ENCODE peak calls at places on chromosome 11, in ten cellular contexts. Z is CD8-positive, alpha-beta T cell; V is AG04449; T is AG04450; X is brain microvascular endothelial cell; K is dorsolateral prefrontal cortex; D is stomach; C is endodermal cell; J is WERI-Rb-1; O is lower leg skin. N is an unnamed sample.

GRCh38 chr11:65116370-65117205 is 913 bp downstream of the ZNHIT2 start:
- DNase-seq in Z (peak), V (no peak), T (peak), X (no peak), K (no peak), D (peak), C (peak), J (no peak), O (no peak), N (no peak)

GRCh38 chr11:71098776-71099175 is 153.6 kb downstream of the SHANK2 start:
- DNase-seq in Z (no peak), V (no peak), T (no peak), X (no peak), K (no peak), D (no peak), C (no peak), J (no peak), O (no peak), N (no peak)

GRCh38 chr11:96464695-96465307 is 75.0 kb downstream of the JRKL start:
- DNase-seq in Z (no peak), V (peak), T (peak), X (peak), K (no peak), D (no peak), C (no peak), J (no peak), O (no peak), N (peak)

GRCh38 chr11:63274776-63275175 is 31.4 kb upstream of the SLC22A25 start:
- DNase-seq in Z (no peak), V (no peak), T (no peak), X (no peak), K (no peak), D (no peak), C (no peak), J (no peak), O (no peak), N (no peak)

GRCh38 chr11:34305095-34305692 is 52.6 kb downstream of the ABTB2 start:
- DNase-seq in Z (no peak), V (no peak), T (no peak), X (no peak), K (no peak), D (no peak), C (no peak), J (no peak), O (no peak), N (peak)

GRCh38 chr11:13928566-13929251 is 33.8 kb upstream of the SPON1 start:
- DNase-seq in Z (no peak), V (no peak), T (no peak), X (peak), K (no peak), D (no peak), C (no peak), J (peak), O (no peak), N (peak)

GRCh38 chr11:128563942-128564641 is 23.3 kb downstream of the ETS1 start:
- DNase-seq in Z (no peak), V (no peak), T (no peak), X (no peak), K (no peak), D (no peak), C (peak), J (no peak), O (no peak), N (no peak)

GRCh38 chr11:12889243-12889642 is 119.9 kb upstream of the RASSF10 start:
- DNase-seq in Z (no peak), V (peak), T (no peak), X (peak), K (no peak), D (no peak), C (no peak), J (no peak), O (no peak), N (no peak)

GRCh38 chr11:119650251-119650650 is 78.7 kb downstream of the NECTIN1 start:
- DNase-seq in Z (no peak), V (no peak), T (no peak), X (no peak), K (no peak), D (no peak), C (peak), J (no peak), O (no peak), N (no peak)

GRCh38 chr11:129573161-129573560 is 197.5 kb downstream of the BARX2 start:
- DNase-seq in Z (no peak), V (no peak), T (no peak), X (no peak), K (no peak), D (no peak), C (no peak), J (no peak), O (no peak), N (no peak)

GRCh38 chr11:129574431-129574830 is 198.8 kb downstream of the BARX2 start:
- DNase-seq in Z (no peak), V (no peak), T (no peak), X (no peak), K (no peak), D (no peak), C (no peak), J (no peak), O (no peak), N (no peak)

GRCh38 chr11:129569007-129569406 is 193.4 kb downstream of the BARX2 start:
- DNase-seq in Z (no peak), V (no peak), T (no peak), X (no peak), K (no peak), D (no peak), C (no peak), J (no peak), O (no peak), N (no peak)
- TF ChIP-seq CTCF in Z (no peak), V (no peak), T (no peak), X (no peak), K (no peak), D (no peak), C (no peak), J (no peak), O (no peak), N (no peak)

DNA sequence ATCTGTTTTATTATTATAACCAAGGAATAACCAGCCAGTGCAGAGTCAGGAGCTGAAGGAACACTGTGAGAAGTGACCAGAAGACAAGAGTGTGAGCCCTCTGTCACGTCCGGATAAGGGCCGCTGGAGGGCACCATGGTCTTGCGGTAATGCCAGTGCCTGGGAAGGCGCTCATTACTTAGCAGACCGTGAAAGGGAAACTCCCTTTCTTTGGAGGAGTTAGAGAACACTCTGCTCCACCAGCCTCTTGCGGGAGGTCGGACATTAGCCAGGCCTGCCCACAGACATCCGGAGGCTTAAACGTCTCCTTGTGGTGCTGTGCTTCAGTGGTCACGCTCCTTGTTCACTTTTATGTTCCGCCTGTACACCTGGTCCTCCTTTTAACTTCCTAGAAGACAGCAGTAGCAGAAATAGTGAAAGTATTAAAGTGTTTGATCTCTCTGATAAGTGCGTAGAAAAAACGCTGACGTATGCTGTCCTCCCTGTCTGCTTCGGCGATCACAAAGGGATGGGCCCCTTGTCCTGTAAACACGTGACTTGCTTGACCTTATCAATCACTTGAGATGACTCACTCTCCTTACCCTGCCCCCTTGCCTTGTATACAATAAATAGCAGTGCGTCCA is 120.6 kb upstream of the LMO1 start:
- DNase-seq in Z (no peak), V (no peak), T (no peak), X (no peak), K (no peak), D (peak), C (peak), J (peak), O (no peak), N (no peak)
- H3K4me3 ChIP-seq in Z (no peak), V (no peak), T (no peak), X (no peak), K (no peak), D (no peak), C (no peak), J (no peak), O (no peak), N (no peak)

DNA sequence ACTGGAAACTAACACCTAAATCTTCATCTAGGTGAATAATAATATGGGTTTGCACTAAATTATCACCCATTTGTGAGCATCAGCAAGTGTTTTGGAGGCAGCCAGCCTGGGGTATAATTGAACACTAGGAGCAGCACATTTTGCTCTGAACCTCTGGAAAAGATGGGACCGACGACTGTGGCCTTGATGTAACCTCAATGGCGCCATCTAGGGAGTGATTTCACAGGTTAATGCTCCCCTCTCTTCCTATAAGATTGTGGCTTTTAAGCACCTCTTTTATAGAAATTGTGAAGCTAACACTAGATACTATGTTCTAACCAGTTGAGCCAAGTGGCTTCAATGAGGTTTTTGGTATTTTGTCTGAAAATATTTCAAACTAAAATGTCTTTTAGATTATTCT is 203.7 kb downstream of the NELL1 start:
- DNase-seq in Z (no peak), V (no peak), T (no peak), X (no peak), K (no peak), D (no peak), C (peak), J (peak), O (no peak), N (no peak)
- TF ChIP-seq CTCF in Z (no peak), V (no peak), T (no peak), X (no peak), K (peak), D (no peak), C (peak), J (peak), O (no peak), N (no peak)

DNA sequence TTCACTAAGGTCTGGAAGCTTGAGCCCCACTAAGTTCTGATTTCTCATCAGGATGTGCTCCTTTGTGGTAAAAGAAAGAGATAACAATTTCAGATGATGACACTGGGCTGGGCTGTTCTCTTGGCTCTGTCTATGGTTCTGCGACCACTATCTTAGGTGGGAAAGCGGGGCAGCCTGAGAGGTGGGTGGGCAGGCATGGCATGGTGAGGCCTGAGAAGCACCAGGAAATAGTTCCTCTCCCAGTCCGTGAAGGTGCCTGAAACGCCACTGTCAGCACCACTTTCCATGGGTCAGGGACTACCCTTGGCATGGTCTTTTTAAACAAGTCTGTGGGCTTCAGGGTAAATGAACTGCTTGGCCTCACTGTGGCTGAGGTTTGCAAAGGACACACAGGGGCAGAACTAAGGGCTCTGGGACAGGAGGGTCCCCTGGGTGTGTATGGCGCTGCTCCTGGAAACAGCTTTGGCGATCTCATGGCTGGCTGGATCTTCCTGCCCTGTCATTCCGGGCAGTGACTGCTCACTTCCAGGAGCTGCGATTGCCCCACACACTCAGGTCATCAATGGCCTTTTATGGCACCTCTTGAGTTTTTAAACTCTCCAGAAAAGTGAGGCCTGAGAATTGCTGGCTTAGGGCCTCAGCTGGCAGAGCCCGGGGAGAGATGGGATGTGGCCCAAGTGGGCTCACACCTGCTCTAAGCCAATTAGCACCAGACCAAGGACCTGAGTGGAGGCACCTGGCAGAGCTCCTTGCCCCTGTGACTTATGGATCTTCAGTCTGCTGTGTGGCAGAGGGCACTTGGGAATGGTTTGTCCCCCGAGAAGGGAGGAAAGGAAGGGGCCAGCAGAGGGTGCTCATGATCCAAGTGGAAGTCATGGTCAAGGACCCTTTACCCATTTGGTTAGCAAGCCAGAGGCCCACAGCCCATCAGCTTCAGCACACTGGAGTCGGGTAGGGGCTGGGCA is 55.6 kb upstream of the LYVE1 start:
- DNase-seq in Z (no peak), V (no peak), T (no peak), X (no peak), K (no peak), D (no peak), C (peak), J (peak), O (no peak), N (no peak)
- H3K4me3 ChIP-seq in Z (no peak), V (no peak), T (no peak), X (no peak), K (no peak), D (no peak), C (no peak), J (no peak), O (no peak), N (no peak)

DNA sequence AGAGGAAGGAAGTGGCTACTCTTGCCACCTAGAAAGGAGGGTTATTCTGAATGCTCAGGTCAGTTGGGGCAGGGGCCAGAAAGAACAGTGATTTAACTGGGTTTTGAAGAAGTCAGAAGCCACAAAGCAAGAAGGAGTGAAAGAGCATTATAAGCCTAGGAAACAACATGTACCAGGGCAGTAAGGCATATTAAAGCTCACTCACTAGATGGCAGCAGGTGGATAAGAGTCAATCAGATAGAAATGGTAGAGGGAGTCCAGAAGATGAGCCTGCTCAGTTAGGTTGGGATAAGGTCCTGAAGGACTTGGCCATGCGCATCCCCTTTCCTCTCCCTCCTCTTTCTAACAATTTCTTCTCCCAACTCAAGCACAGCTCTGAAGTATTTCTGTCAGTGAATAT is 22.0 kb upstream of the PATE1 start:
- DNase-seq in Z (no peak), V (no peak), T (no peak), X (peak), K (no peak), D (no peak), C (peak), J (no peak), O (no peak), N (no peak)
- TF ChIP-seq CTCF in Z (no peak), V (no peak), T (no peak), X (peak), K (no peak), D (no peak), C (peak), J (peak), O (no peak), N (no peak)

GRCh38 chr11:31817054-31817620 is 6.0 kb upstream of the PAX6 start:
- DNase-seq in Z (no peak), V (no peak), T (no peak), X (no peak), K (no peak), D (no peak), C (peak), J (no peak), O (no peak), N (no peak)
- H3K4me3 ChIP-seq in Z (peak), V (peak), T (no peak), X (no peak), K (peak), D (peak), C (peak), J (no peak), O (no peak), N (no peak)

GRCh38 chr11:16911186-16911585 is 103.0 kb downstream of the PLEKHA7 start:
- DNase-seq in Z (no peak), V (no peak), T (no peak), X (no peak), K (no peak), D (no peak), C (no peak), J (no peak), O (no peak), N (no peak)
- TF ChIP-seq CTCF in Z (no peak), V (no peak), T (no peak), X (no peak), K (no peak), D (no peak), C (no peak), J (no peak), O (no peak), N (no peak)

GRCh38 chr11:76799061-76799804 is 16.1 kb downstream of the TSKU start:
- DNase-seq in Z (peak), V (no peak), T (no peak), X (peak), K (peak), D (peak), C (peak), J (peak), O (peak), N (no peak)
- H3K4me3 ChIP-seq in Z (peak), V (peak), T (no peak), X (peak), K (peak), D (peak), C (no peak), J (no peak), O (no peak), N (no peak)

GRCh38 chr11:60251485-60252207 is 8.7 kb upstream of the MS4A4E start:
- DNase-seq in Z (no peak), V (no peak), T (no peak), X (peak), K (no peak), D (no peak), C (peak), J (no peak), O (peak), N (no peak)
- TF ChIP-seq CTCF in Z (peak), V (peak), T (peak), X (peak), K (peak), D (no peak), C (peak), J (peak), O (no peak), N (no peak)